ENCODE peak calls at places on chromosomes 1 and 21, in four cellular contexts. A, L, I and T are unnamed samples.

GRCh38 chr1:156625436-156626078 is 6.3 kb downstream of the HAPLN2 start:
- DNase-seq in A (no peak), L (no peak), I (peak; percentile 64), T (peak; percentile 75)

GRCh38 chr1:168380945-168381344 is 100.3 kb downstream of the TBX19 start:
- DNase-seq in A (no peak), L (no peak), I (no peak), T (no peak)

GRCh38 chr1:212488436-212489283 is 55.9 kb downstream of the NENF start:
- DNase-seq in A (no peak), L (no peak), I (peak; percentile 54), T (peak; percentile 81)

GRCh38 chr1:58032621-58033073 is 513.9 kb downstream of the OMA1 start:
- DNase-seq in A (no peak), L (no peak), I (no peak), T (no peak)

GRCh38 chr1:162168935-162169545 is 99.5 kb downstream of the NOS1AP start:
- DNase-seq in A (no peak), L (no peak), I (no peak), T (no peak)

GRCh38 chr1:59062743-59063142 is 234.2 kb upstream of the FGGY start:
- DNase-seq in A (no peak), L (no peak), I (no peak), T (no peak)

GRCh38 chr21:40967771-40968170 is 120.8 kb upstream of the DSCAM start:
- DNase-seq in A (no peak), L (no peak), I (no peak), T (no peak)

GRCh38 chr1:200410566-200410878 is 686 bp upstream of the ZNF281 start:
- DNase-seq in A (no peak), L (no peak), I (no peak), T (no peak)

GRCh38 chr1:154773551-154773950 is 96.5 kb downstream of the KCNN3 start:
- DNase-seq in A (no peak), L (no peak), I (no peak), T (no peak)

GRCh38 chr1:164591858-164592257 is 32.9 kb downstream of the PBX1 start:
- DNase-seq in A (no peak), L (no peak), I (no peak), T (no peak)

GRCh38 chr21:44987886-44988606 is 48.2 kb downstream of the SLX9 start:
- DNase-seq in A (no peak), L (no peak), I (no peak), T (no peak)

GRCh38 chr1:220207406-220207805 is 64.8 kb downstream of the RAB3GAP2 start:
- DNase-seq in A (no peak), L (no peak), I (no peak), T (no peak)

GRCh38 chr1:156160744-156161181 is 7.4 kb downstream of the SEMA4A start:
- DNase-seq in A (no peak), L (no peak), I (peak; percentile 77), T (peak; percentile 73)

GRCh38 chr1:165315481-165315880 is 41.0 kb downstream of the LMX1A start:
- DNase-seq in A (no peak), L (no peak), I (no peak), T (no peak)

GRCh38 chr21:41768371-41769042 is 1.7 kb upstream of the RIPK4 start:
- DNase-seq in A (no peak), L (no peak), I (peak; percentile 46), T (peak; percentile 35)

GRCh38 chr1:167121375-167122120 is 27.7 kb downstream of the STYXL2 start:
- DNase-seq in A (no peak), L (no peak), I (peak; percentile 44), T (no peak)

GRCh38 chr1:116533425-116533820 is 37.4 kb downstream of the CD58 start:
- DNase-seq in A (no peak), L (no peak), I (no peak), T (no peak)

GRCh38 chr21:32359719-32360260 is 33.0 kb downstream of the URB1 start:
- DNase-seq in A (no peak), L (no peak), I (no peak), T (no peak)

GRCh38 chr1:16175610-16176553 is 20.0 kb upstream of the EPHA2 start:
- DNase-seq in A (no peak), L (no peak), I (no peak), T (no peak)

GRCh38 chr1:194341587-194341986 is 1155.2 kb upstream of the B3GALT2 start:
- DNase-seq in A (no peak), L (no peak), I (no peak), T (no peak)

GRCh38 chr1:101051688-101052638 is 26.4 kb upstream of the DPH5 start:
- DNase-seq in A (no peak), L (peak; percentile 14), I (no peak), T (peak; percentile 47)

GRCh38 chr21:45309069-45309521 is 21.4 kb upstream of the POFUT2 start:
- DNase-seq in A (no peak), L (no peak), I (peak; percentile 50), T (no peak)

GRCh38 chr1:37807220-37807554 is 403 bp upstream of the C1orf122 start:
- DNase-seq in A (no peak), L (no peak), I (no peak), T (no peak)

GRCh38 chr1:116159177-116159576 is 48.0 kb downstream of the MAB21L3 start:
- DNase-seq in A (no peak), L (no peak), I (no peak), T (no peak)

GRCh38 chr1:26353976-26354820 is at the start of gene CRYBG2:
- DNase-seq in A (no peak), L (no peak), I (no peak), T (no peak)

GRCh38 chr1:219347843-219348475 is 174.3 kb downstream of the LYPLAL1 start:
- DNase-seq in A (no peak), L (no peak), I (no peak), T (no peak)

GRCh38 chr1:86339014-86339413 is 57.1 kb downstream of the ODF2L start:
- DNase-seq in A (no peak), L (no peak), I (no peak), T (no peak)

GRCh38 chr1:51926171-51926812 is 47.8 kb upstream of the NRDC start:
- DNase-seq in A (no peak), L (no peak), I (no peak), T (no peak)

GRCh38 chr1:109050228-109050995 is 8.5 kb upstream of the WDR47 start:
- DNase-seq in A (no peak), L (no peak), I (no peak), T (no peak)

GRCh38 chr1:59692591-59692990 is 122.2 kb upstream of the HOOK1 start:
- DNase-seq in A (no peak), L (no peak), I (no peak), T (no peak)

GRCh38 chr21:41480086-41480690 is 27.8 kb downstream of the TMPRSS2 start:
- DNase-seq in A (no peak), L (no peak), I (no peak), T (no peak)

GRCh38 chr21:45378258-45378966 is 26.6 kb upstream of the COL18A1 start:
- DNase-seq in A (no peak), L (no peak), I (no peak), T (no peak)

GRCh38 chr1:94020764-94021579 is 100.0 kb downstream of the ABCA4 start:
- DNase-seq in A (no peak), L (no peak), I (no peak), T (no peak)

GRCh38 chr1:201537028-201537427 is 1.9 kb upstream of the NAV1 start:
- DNase-seq in A (no peak), L (no peak), I (no peak), T (no peak)